ENCODE peak calls at places on chromosome 14, in six cellular contexts. G is progenitor cell of endocrine pancreas, W is bronchial epithelial cell, K is memory B cell, B is cardiac muscle cell, J is HEK293T. X is an unnamed sample.

GRCh38 chr14:42192659-42193425 is 586.2 kb downstream of the LRFN5 start:
- DNase-seq in G (no peak), W (peak; percentile 92), K (no peak), B (no peak), J (no peak), X (no peak)

GRCh38 chr14:23294346-23294733 is 8.3 kb downstream of the PPP1R3E start:
- DNase-seq in G (no peak), W (no peak), K (no peak), B (no peak), J (no peak), X (no peak)

GRCh38 chr14:76101384-76101783 is 50.3 kb upstream of the GPATCH2L start:
- DNase-seq in G (no peak), W (no peak), K (no peak), B (no peak), J (no peak), X (no peak)

GRCh38 chr14:75995372-75996041 is 9.9 kb downstream of the IFT43 start:
- DNase-seq in G (no peak), W (no peak), K (no peak), B (no peak), J (no peak), X (no peak)

GRCh38 chr14:69487226-69487625 is 2.7 kb downstream of the PLEKHD1 start:
- DNase-seq in G (no peak), W (no peak), K (no peak), B (no peak), J (no peak), X (no peak)

GRCh38 chr14:92690171-92691011 is 58.0 kb downstream of the LGMN start:
- DNase-seq in G (peak; percentile 22), W (peak; percentile 64), K (no peak), B (peak; percentile 69), J (peak; percentile 35), X (no peak)

GRCh38 chr14:54727929-54728328 is 161.0 kb downstream of the SAMD4A start:
- DNase-seq in G (no peak), W (no peak), K (no peak), B (no peak), J (no peak), X (no peak)

GRCh38 chr14:33465952-33466700 is 484.7 kb downstream of the EGLN3 start:
- DNase-seq in G (no peak), W (peak; percentile 94), K (no peak), B (no peak), J (no peak), X (no peak)

GRCh38 chr14:44446965-44447364 is 60.1 kb downstream of the FSCB start:
- DNase-seq in G (no peak), W (no peak), K (no peak), B (no peak), J (no peak), X (no peak)

GRCh38 chr14:35222872-35223471 is 69.2 kb upstream of the PSMA6 start:
- DNase-seq in G (no peak), W (no peak), K (no peak), B (no peak), J (no peak), X (no peak)

GRCh38 chr14:62599616-62600385 is 445.5 kb downstream of the KCNH5 start:
- DNase-seq in G (no peak), W (no peak), K (no peak), B (no peak), J (no peak), X (no peak)

GRCh38 chr14:23544511-23545447 is 6.8 kb downstream of the ZFHX2 start:
- DNase-seq in G (no peak), W (no peak), K (no peak), B (peak; percentile 20), J (no peak), X (no peak)

GRCh38 chr14:32426596-32427408 is 97.7 kb downstream of the AKAP6 start:
- DNase-seq in G (no peak), W (peak; percentile 28), K (no peak), B (peak; percentile 37), J (no peak), X (no peak)

GRCh38 chr14:22547309-22547947 is 41.6 kb downstream of the DAD1 start:
- DNase-seq in G (no peak), W (no peak), K (no peak), B (no peak), J (no peak), X (no peak)

GRCh38 chr14:24785698-24786097 is 151.7 kb upstream of the GZMB start:
- DNase-seq in G (no peak), W (no peak), K (no peak), B (no peak), J (no peak), X (no peak)

GRCh38 chr14:103382375-103382774 is 2.8 kb upstream of the MARK3 start:
- DNase-seq in G (no peak), W (peak; percentile 82), K (no peak), B (no peak), J (no peak), X (no peak)

GRCh38 chr14:58713677-58714076 is 75.9 kb downstream of the DACT1 start:
- DNase-seq in G (no peak), W (no peak), K (no peak), B (no peak), J (no peak), X (no peak)

GRCh38 chr14:95863295-95863694 is 13.3 kb upstream of the TUNAR start:
- DNase-seq in G (no peak), W (no peak), K (no peak), B (no peak), J (no peak), X (no peak)

GRCh38 chr14:88163731-88164255 is 158.9 kb downstream of the GPR65 start:
- DNase-seq in G (no peak), W (no peak), K (no peak), B (no peak), J (no peak), X (no peak)

GRCh38 chr14:100709252-100709955 is 17.3 kb upstream of the DLK1 start:
- DNase-seq in G (no peak), W (no peak), K (no peak), B (peak; percentile 52), J (no peak), X (no peak)

GRCh38 chr14:61321385-61322010 is at the start of gene PRKCH:
- DNase-seq in G (peak; percentile 58), W (peak; percentile 75), K (peak; percentile 51), B (peak; percentile 80), J (peak; percentile 68), X (peak; percentile 80)

GRCh38 chr14:20986811-20987210 is 3.0 kb upstream of the METTL17 start:
- DNase-seq in G (no peak), W (peak; percentile 99), K (no peak), B (no peak), J (no peak), X (no peak)

GRCh38 chr14:76834296-76834695 is 8.1 kb downstream of the LRRC74A start:
- DNase-seq in G (peak; percentile 27), W (no peak), K (no peak), B (peak; percentile 15), J (no peak), X (no peak)

GRCh38 chr14:104119700-104120251 is 18.6 kb upstream of the KIF26A start:
- DNase-seq in G (no peak), W (no peak), K (no peak), B (no peak), J (no peak), X (no peak)

X was measured in effector memory CD8-positive, alpha-beta T cell.